ENCODE peak calls at places on chromosomes 2 and 18, in four cellular contexts. One of them, this sample, is unnamed.

GRCh38 chr2:161709428-161709827 is 85.2 kb downstream of the SLC4A10 start:
- DNase-seq in AG04450: no peak
- DNase-seq in testis: no peak
- DNase-seq in A549: no peak
- DNase-seq in this sample: no peak

GRCh38 chr2:240789501-240790369 is 30.3 kb downstream of the KIF1A start:
- DNase-seq in AG04450: no peak
- DNase-seq in testis: no peak
- DNase-seq in A549: no peak
- DNase-seq in this sample: no peak

GRCh38 chr2:227597993-227598392 is 700 bp upstream of the SCYGR2 start:
- DNase-seq in AG04450: no peak
- DNase-seq in testis: no peak
- DNase-seq in A549: no peak
- DNase-seq in this sample: no peak

GRCh38 chr2:64797881-64798590 is 144.3 kb upstream of the SERTAD2 start:
- DNase-seq in AG04450: peak; percentile 41
- DNase-seq in testis: no peak
- DNase-seq in A549: no peak
- DNase-seq in this sample: no peak

GRCh38 chr2:1736997-1737480 is 7.3 kb downstream of the PXDN start:
- DNase-seq in AG04450: peak; percentile 76
- DNase-seq in testis: peak; percentile 4
- DNase-seq in A549: no peak
- DNase-seq in this sample: no peak

GRCh38 chr2:58585233-58585632 is 344.1 kb upstream of the FANCL start:
- DNase-seq in AG04450: no peak
- DNase-seq in testis: no peak
- DNase-seq in A549: no peak
- DNase-seq in this sample: no peak

GRCh38 chr2:69584127-69584889 is 59.2 kb downstream of the AAK1 start:
- DNase-seq in AG04450: no peak
- DNase-seq in testis: no peak
- DNase-seq in A549: no peak
- DNase-seq in this sample: no peak

GRCh38 chr2:216539791-216540241 is 41.2 kb downstream of the RPL37A start:
- DNase-seq in AG04450: no peak
- DNase-seq in testis: no peak
- DNase-seq in A549: no peak
- DNase-seq in this sample: no peak

GRCh38 chr2:202072226-202072625 is 829 bp upstream of the KIAA2012 start:
- DNase-seq in AG04450: no peak
- DNase-seq in testis: no peak
- DNase-seq in A549: no peak
- DNase-seq in this sample: no peak

GRCh38 chr2:235378261-235378660 is 115.6 kb upstream of the AGAP1 start:
- DNase-seq in AG04450: no peak
- DNase-seq in testis: no peak
- DNase-seq in A549: no peak
- DNase-seq in this sample: no peak

GRCh38 chr2:25295654-25296053 is 46.1 kb downstream of the DNMT3A start:
- DNase-seq in AG04450: no peak
- DNase-seq in testis: no peak
- DNase-seq in A549: no peak
- DNase-seq in this sample: no peak
- H3K4me3 ChIP-seq in AG04450: no peak overlapping the region
- H3K4me3 ChIP-seq in testis: no peak overlapping the region
- H3K4me3 ChIP-seq in A549: no peak overlapping the region
- H3K4me3 ChIP-seq in this sample: no peak overlapping the region

GRCh38 chr2:191026377-191026776 is 12.4 kb upstream of the STAT1 start:
- DNase-seq in AG04450: no peak
- DNase-seq in testis: no peak
- DNase-seq in A549: no peak
- DNase-seq in this sample: no peak

GRCh38 chr2:191029280-191029908 is 15.4 kb upstream of the STAT1 start:
- DNase-seq in AG04450: no peak
- DNase-seq in testis: no peak
- DNase-seq in A549: no peak
- DNase-seq in this sample: no peak

GRCh38 chr2:191031256-191031655 is 17.3 kb upstream of the STAT1 start:
- DNase-seq in AG04450: no peak
- DNase-seq in testis: no peak
- DNase-seq in A549: no peak
- DNase-seq in this sample: no peak

GRCh38 chr2:191032588-191033429 is 18.8 kb upstream of the STAT1 start:
- DNase-seq in AG04450: no peak
- DNase-seq in testis: no peak
- DNase-seq in A549: no peak
- DNase-seq in this sample: no peak

GRCh38 chr2:191030521-191031154 is 16.7 kb upstream of the STAT1 start:
- DNase-seq in AG04450: no peak
- DNase-seq in testis: peak; percentile 41
- DNase-seq in A549: peak; percentile 40
- DNase-seq in this sample: no peak
- TF ChIP-seq CTCF in AG04450: peak; percentile 69
- TF ChIP-seq CTCF in testis: peak; percentile 57
- TF ChIP-seq CTCF in A549: peak; percentile 71
- TF ChIP-seq CTCF in this sample: peak; percentile 50

GRCh38 chr2:109663721-109664120 is 49.6 kb downstream of the SOWAHC start:
- DNase-seq in AG04450: no peak
- DNase-seq in testis: peak; percentile 66
- DNase-seq in A549: no peak
- DNase-seq in this sample: no peak
- H3K4me3 ChIP-seq in AG04450: no peak overlapping the region
- H3K4me3 ChIP-seq in testis: no peak overlapping the region
- H3K4me3 ChIP-seq in A549: no peak overlapping the region
- H3K4me3 ChIP-seq in this sample: no peak overlapping the region

GRCh38 chr18:45724591-45724990 is 610 bp downstream of the SLC14A1 start:
- DNase-seq in AG04450: no peak
- DNase-seq in testis: no peak
- DNase-seq in A549: no peak
- DNase-seq in this sample: no peak

GRCh38 chr18:45719106-45719505 is 4.9 kb upstream of the SLC14A1 start:
- DNase-seq in AG04450: no peak
- DNase-seq in testis: no peak
- DNase-seq in A549: no peak
- DNase-seq in this sample: no peak

GRCh38 chr18:45726603-45727002 is 2.6 kb downstream of the SLC14A1 start:
- DNase-seq in AG04450: no peak
- DNase-seq in testis: no peak
- DNase-seq in A549: no peak
- DNase-seq in this sample: no peak

GRCh38 chr18:45723921-45724320 is at the start of gene SLC14A1:
- DNase-seq in AG04450: no peak
- DNase-seq in testis: no peak
- DNase-seq in A549: no peak
- DNase-seq in this sample: no peak

DNA sequence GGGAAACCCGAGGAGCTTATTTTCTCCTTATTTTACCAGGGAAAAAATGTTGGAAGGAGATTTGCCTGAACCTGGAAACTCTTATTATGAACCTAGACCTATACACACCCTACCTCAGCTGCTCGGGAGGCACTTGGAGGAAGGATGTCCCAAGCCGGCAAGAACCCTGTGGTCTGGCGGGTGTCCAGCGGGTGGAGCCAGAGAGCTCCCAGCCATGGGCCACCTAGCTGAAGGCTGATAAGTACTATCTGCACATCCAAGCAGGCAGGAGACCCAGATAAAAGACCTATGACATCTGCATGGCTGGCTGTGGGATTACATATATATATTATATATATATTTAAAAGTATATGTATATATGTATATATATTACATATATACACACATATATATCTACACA is 1.1 kb upstream of the SLC14A1 start:
- DNase-seq in AG04450: peak; percentile 42
- DNase-seq in testis: peak; percentile 84
- DNase-seq in A549: peak; percentile 60
- DNase-seq in this sample: no peak
- TF ChIP-seq CTCF in AG04450: peak; percentile 88
- TF ChIP-seq CTCF in testis: peak; percentile 30
- TF ChIP-seq CTCF in A549: peak; percentile 55
- TF ChIP-seq CTCF in this sample: peak; percentile 95

GRCh38 chr2:59702026-59702425 is 851.4 kb downstream of the BCL11A start:
- DNase-seq in AG04450: no peak
- DNase-seq in testis: no peak
- DNase-seq in A549: no peak
- DNase-seq in this sample: no peak

GRCh38 chr2:59706729-59707128 is 846.7 kb downstream of the BCL11A start:
- DNase-seq in AG04450: no peak
- DNase-seq in testis: no peak
- DNase-seq in A549: no peak
- DNase-seq in this sample: no peak

GRCh38 chr2:59701271-59701994 is 852.0 kb downstream of the BCL11A start:
- DNase-seq in AG04450: no peak
- DNase-seq in testis: no peak
- DNase-seq in A549: no peak
- DNase-seq in this sample: no peak
- H3K4me3 ChIP-seq in AG04450: no peak overlapping the region
- H3K4me3 ChIP-seq in testis: no peak overlapping the region
- H3K4me3 ChIP-seq in A549: no peak overlapping the region
- H3K4me3 ChIP-seq in this sample: no peak overlapping the region

DNA sequence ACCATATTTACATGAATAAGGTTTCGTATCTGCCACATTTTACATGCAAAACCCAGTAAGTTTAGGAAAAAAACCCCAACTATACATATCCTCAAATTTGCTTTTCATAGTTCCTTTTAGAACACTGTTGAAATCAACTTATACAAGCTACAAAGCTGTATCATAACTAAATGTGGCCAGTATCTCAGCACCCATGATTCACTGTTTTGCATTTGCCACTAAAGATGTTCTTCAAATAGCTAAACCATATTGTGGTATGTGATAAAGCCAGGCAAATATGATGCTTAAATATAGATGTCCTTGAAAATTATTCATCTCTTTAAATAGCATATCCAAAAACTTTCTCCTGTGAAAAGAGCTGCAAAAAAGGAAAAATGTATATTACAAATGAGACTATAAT is 30.0 kb downstream of the ROCK2 start:
- DNase-seq in AG04450: no peak
- DNase-seq in testis: no peak
- DNase-seq in A549: no peak
- DNase-seq in this sample: no peak
- TF ChIP-seq CTCF in AG04450: no peak
- TF ChIP-seq CTCF in testis: no peak
- TF ChIP-seq CTCF in A549: no peak
- TF ChIP-seq CTCF in this sample: no peak

GRCh38 chr18:50560681-50561629 is 1.1 kb downstream of the MAPK4 start:
- DNase-seq in AG04450: no peak
- DNase-seq in testis: peak; percentile 44
- DNase-seq in A549: no peak
- DNase-seq in this sample: no peak
- H3K4me3 ChIP-seq in AG04450: no peak overlapping the region
- H3K4me3 ChIP-seq in testis: peak overlapping the region; percentile 52
- H3K4me3 ChIP-seq in A549: peak overlapping the region; percentile 52
- H3K4me3 ChIP-seq in this sample: no peak overlapping the region

GRCh38 chr2:67215214-67215613 is 181.9 kb upstream of the ETAA1 start:
- DNase-seq in AG04450: peak; percentile 77
- DNase-seq in testis: peak; percentile 80
- DNase-seq in A549: peak; percentile 6
- DNase-seq in this sample: peak; percentile 14
- TF ChIP-seq CTCF in AG04450: peak; percentile 91
- TF ChIP-seq CTCF in testis: peak; percentile 24
- TF ChIP-seq CTCF in A549: no peak
- TF ChIP-seq CTCF in this sample: peak; percentile 75

DNA sequence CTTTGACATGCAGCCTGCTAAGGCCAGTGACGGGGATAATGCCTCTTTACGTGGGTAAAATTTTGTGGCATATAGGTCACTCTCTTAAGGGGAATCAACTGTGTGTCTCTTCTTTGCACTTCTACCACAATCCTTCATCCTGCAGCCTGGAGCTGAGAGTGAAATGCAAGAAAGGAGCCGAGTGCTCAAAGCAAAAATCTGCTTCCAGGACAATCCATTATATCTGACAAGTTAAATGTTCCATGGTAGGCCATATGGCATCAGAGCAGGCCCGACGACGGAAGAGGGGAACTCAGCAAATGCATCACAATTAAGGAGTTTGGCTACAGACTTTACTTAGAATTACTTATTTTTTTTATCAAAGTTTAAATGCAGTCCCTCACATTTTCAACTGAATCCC is 171.2 kb downstream of the TCF4 start:
- DNase-seq in AG04450: no peak
- DNase-seq in testis: no peak
- DNase-seq in A549: no peak
- DNase-seq in this sample: no peak
- H3K4me3 ChIP-seq in AG04450: no peak overlapping the region
- H3K4me3 ChIP-seq in testis: no peak overlapping the region
- H3K4me3 ChIP-seq in A549: no peak overlapping the region
- H3K4me3 ChIP-seq in this sample: no peak overlapping the region

DNA sequence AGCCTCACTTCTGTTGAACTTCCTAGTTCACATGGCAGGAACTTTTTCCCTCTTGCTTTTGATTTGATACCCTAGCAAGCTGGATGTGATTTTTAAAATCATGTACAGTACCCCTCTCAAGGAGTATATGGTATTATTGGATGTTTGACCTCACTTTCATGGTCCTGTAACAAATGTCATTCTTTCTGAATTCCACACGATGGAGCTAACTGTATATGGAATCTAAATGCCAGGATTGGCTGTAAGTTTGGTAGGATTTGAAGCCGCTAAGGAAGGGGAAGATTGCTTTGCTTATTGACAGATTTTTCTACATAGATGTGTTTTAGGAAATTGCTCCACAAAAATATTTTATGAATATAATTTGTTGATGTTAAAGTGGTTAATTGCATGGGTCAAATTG is 18.3 kb downstream of the MAIP1 start:
- DNase-seq in AG04450: no peak
- DNase-seq in testis: no peak
- DNase-seq in A549: peak; percentile 15
- DNase-seq in this sample: peak; percentile 14
- TF ChIP-seq CTCF in AG04450: peak; percentile 60
- TF ChIP-seq CTCF in testis: peak; percentile 34
- TF ChIP-seq CTCF in A549: peak; percentile 82
- TF ChIP-seq CTCF in this sample: peak; percentile 41

This sample was measured in AG04449.